ENCODE peak calls at places on chromosomes 16 and 17, in eight cellular contexts. B is H1; N is aorta; T is small intestine; O is CD4-positive, alpha-beta T cell; Z is GM23248; W is heart left ventricle; V is neural progenitor cell. L is an unnamed sample. For H3K9me3, the result is how much of the 10 kb centered on the place peaks cover.

GRCh38 chr16:82643936-82644630 is 17.3 kb downstream of the CDH13 start:
- DNase-seq in T (no peak), W (no peak), B (no peak), O (no peak), V (peak), Z (no peak), N (no peak), L (peak)

GRCh38 chr16:3609895-3610697 is 1.3 kb downstream of the SLX4 start:
- DNase-seq in Z (peak), T (peak), B (no peak), V (no peak), N (no peak), O (no peak), W (no peak), L (no peak)

GRCh38 chr17:2924211-2924610 is 128.0 kb downstream of the RAP1GAP2 start:
- DNase-seq in O (no peak), Z (peak), B (no peak), N (no peak), W (no peak), V (peak), T (no peak), L (peak)

GRCh38 chr17:39868554-39868942 is 546 bp downstream of the ZPBP2 start:
- DNase-seq in W (no peak), Z (no peak), V (no peak), B (no peak), T (no peak), N (no peak), O (no peak), L (no peak)

GRCh38 chr17:8256691-8257090 is 7.6 kb downstream of the PFAS start:
- DNase-seq in N (no peak), W (no peak), V (no peak), O (no peak), B (no peak), Z (no peak), T (no peak), L (no peak)

GRCh38 chr17:78411241-78411855 is 32.9 kb downstream of the PGS1 start:
- DNase-seq in V (no peak), W (no peak), B (no peak), Z (no peak), O (no peak), T (peak), N (no peak), L (no peak)

GRCh38 chr16:2821483-2822157 is 4.6 kb downstream of the PRSS21 start:
- DNase-seq in O (no peak), Z (peak), W (no peak), V (no peak), T (no peak), N (peak), B (no peak), L (peak)

GRCh38 chr16:82152641-82153094 is 17.4 kb downstream of the MPHOSPH6 start:
- DNase-seq in O (no peak), B (no peak), Z (no peak), V (no peak), N (no peak), W (no peak), T (no peak), L (no peak)

GRCh38 chr17:6471531-6472465 is 27.5 kb downstream of the PIMREG start:
- DNase-seq in O (no peak), T (no peak), Z (peak), B (no peak), V (peak), N (no peak), W (no peak), L (peak)

GRCh38 chr16:67431077-67431804 is at the start of gene HSD11B2:
- DNase-seq in B (no peak), W (peak), V (peak), T (peak), O (no peak), N (peak), Z (peak), L (peak)

GRCh38 chr17:55238931-55239297 is 25.8 kb upstream of the HLF start:
- DNase-seq in T (no peak), V (peak), B (no peak), O (no peak), W (no peak), Z (peak), N (no peak), L (no peak)

GRCh38 chr16:85104147-85104546 is 8.1 kb downstream of the CIBAR2 start:
- DNase-seq in W (no peak), T (no peak), N (no peak), Z (no peak), O (no peak), B (no peak), V (peak), L (peak)

GRCh38 chr17:75826561-75827290 is 17.5 kb downstream of the UNC13D start:
- DNase-seq in B (no peak), Z (no peak), T (no peak), N (no peak), V (no peak), O (no peak), W (no peak), L (no peak)

GRCh38 chr16:5030251-5030870 is 3.4 kb downstream of the NAGPA start:
- DNase-seq in W (no peak), T (no peak), V (no peak), Z (no peak), O (no peak), N (peak), B (no peak), L (no peak)

GRCh38 chr17:81484195-81484979 is 28.2 kb downstream of the ACTG1 start:
- DNase-seq in O (peak), T (peak), B (peak), V (peak), Z (peak), W (peak), N (peak), L (peak)

DNA sequence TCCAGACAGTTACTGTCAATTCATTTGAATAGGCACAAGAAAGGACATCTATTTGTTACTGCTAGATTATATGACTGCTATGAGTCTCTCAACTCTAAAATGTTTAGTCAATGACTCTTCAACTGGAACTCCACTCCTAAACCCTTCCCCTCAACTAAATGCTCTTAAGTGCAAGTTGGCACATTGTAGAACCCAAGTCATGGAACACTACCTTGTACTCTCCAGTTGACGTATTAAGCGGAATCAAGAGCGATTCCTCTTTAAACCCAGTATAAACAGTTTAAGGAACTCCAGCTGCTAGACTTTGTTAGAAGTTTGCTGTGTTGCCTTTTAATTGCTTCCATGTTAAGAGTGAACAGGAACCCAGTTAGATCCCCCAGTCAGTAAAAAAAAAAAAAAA is 44.6 kb downstream of the STH start:
- DNase-seq in V (no peak), W (no peak), Z (no peak), N (no peak), B (no peak), T (no peak), O (no peak), L (no peak)
- H3K27ac ChIP-seq in V (peak), W (no peak), Z (no peak), N (no peak), B (no peak), T (no peak), O (no peak), L (no peak)

GRCh38 chr17:61701978-61702377 is 111.0 kb upstream of the NACA2 start:
- DNase-seq in T (no peak), N (no peak), B (no peak), O (no peak), W (no peak), Z (no peak), V (no peak), L (no peak)

GRCh38 chr17:61700252-61700651 is 109.2 kb upstream of the NACA2 start:
- DNase-seq in T (no peak), V (no peak), B (no peak), Z (no peak), O (no peak), N (no peak), W (no peak), L (no peak)

GRCh38 chr17:61699694-61700093 is 108.7 kb upstream of the NACA2 start:
- DNase-seq in Z (no peak), B (no peak), N (no peak), O (no peak), T (no peak), W (no peak), V (no peak), L (no peak)

GRCh38 chr17:61702450-61702849 is 111.4 kb upstream of the NACA2 start:
- DNase-seq in N (no peak), O (no peak), W (no peak), B (no peak), V (no peak), T (no peak), Z (no peak), L (no peak)

GRCh38 chr17:61701334-61701733 is 110.3 kb upstream of the NACA2 start:
- DNase-seq in N (no peak), B (no peak), O (no peak), W (no peak), V (no peak), T (no peak), Z (no peak), L (no peak)
- H3K9me3 ChIP-seq in N (under half), B (under half), O (under half), W (under half), V (under half), T (under half), Z (under half), L (half or more)

GRCh38 chr17:1351275-1351674 is 48.7 kb downstream of the YWHAE start:
- DNase-seq in B (no peak), N (no peak), W (no peak), V (no peak), T (no peak), O (no peak), Z (no peak), L (no peak)

GRCh38 chr17:1351967-1352366 is 48.1 kb downstream of the YWHAE start:
- DNase-seq in Z (no peak), W (no peak), V (no peak), B (no peak), T (no peak), O (no peak), N (no peak), L (no peak)

GRCh38 chr17:1343554-1343953 is 56.5 kb downstream of the YWHAE start:
- DNase-seq in Z (no peak), B (no peak), O (no peak), T (no peak), N (no peak), W (no peak), V (no peak), L (no peak)

GRCh38 chr17:1344521-1344920 is 55.5 kb downstream of the YWHAE start:
- DNase-seq in W (no peak), N (no peak), B (no peak), V (peak), Z (no peak), O (no peak), T (no peak), L (no peak)

DNA sequence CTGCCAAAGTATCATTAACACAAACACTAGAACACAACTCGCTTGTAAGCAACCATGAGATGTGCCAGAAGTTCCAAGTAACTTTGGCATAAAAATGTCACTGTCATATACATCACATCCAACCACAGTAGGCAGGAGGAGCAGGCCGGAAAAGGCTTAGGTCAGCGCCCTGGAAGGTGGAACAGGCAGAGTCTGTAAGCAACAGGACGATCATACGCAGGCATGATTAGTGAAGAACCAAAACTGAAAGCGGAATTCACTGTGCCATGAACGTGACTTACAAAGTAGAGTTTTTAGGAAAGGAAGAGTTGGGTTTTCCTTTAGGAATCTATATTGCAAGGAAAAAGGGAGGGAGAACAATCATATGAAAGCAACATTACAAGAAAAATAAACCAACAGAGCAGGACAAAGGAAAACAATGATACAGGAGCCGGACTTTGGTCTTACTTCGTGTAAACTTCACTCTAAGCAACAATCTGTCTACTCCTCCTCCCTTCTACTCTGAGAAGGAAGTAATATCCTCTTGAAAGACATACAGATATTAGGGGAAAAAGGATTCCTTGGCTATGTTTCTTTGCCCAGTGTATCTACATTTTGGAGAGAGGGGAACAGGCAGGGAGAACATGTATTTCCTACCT is 52.2 kb downstream of the YWHAE start:
- DNase-seq in B (no peak), Z (peak), T (peak), W (no peak), N (no peak), O (peak), V (no peak), L (no peak)
- H3K27ac ChIP-seq in B (no peak), Z (peak), T (peak), W (peak), N (no peak), O (no peak), V (peak), L (no peak)

GRCh38 chr17:49729074-49729473 is 21.3 kb upstream of the SLC35B1 start:
- DNase-seq in B (no peak), N (no peak), T (no peak), W (no peak), O (no peak), Z (peak), V (no peak), L (no peak)
- H3K9me3 ChIP-seq in B (under half), N (under half), T (under half), W (under half), O (under half), Z (under half), V (under half), L (under half)

DNA sequence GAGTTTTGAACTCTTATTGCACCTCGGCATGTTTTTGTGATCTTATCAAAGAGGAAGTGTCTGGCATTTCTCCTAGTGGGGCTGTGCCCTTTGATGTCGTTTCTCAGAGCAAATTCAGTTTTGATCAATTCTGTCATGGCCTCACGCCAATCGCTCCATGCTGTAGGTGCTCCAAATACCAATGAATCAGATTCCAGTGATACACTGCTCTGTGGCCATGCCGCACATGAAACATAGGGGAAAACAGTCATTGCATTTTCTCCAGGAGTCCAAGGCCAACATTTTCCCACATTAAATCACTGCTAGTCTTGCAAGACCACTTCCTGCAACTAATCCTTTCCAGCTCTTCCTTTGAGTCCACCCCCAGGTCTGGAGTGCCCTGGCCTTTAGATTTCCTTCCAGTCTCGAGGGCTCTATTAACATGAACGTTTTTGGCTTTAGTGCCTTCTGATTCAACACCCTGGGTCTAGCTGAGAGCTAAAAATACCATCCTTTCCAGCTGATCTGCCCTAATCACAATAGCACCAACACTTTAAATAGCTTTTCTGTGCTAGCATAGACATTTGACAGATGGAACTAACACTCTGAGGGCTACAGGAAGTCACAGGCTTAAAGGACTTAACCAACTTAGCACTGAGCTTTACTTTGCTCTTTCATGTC is 18.2 kb upstream of the RASL10B start:
- DNase-seq in Z (peak), N (peak), V (no peak), O (no peak), T (peak), B (no peak), W (no peak), L (no peak)
- H3K27ac ChIP-seq in Z (peak), N (peak), V (no peak), O (no peak), T (no peak), B (no peak), W (peak), L (peak)

DNA sequence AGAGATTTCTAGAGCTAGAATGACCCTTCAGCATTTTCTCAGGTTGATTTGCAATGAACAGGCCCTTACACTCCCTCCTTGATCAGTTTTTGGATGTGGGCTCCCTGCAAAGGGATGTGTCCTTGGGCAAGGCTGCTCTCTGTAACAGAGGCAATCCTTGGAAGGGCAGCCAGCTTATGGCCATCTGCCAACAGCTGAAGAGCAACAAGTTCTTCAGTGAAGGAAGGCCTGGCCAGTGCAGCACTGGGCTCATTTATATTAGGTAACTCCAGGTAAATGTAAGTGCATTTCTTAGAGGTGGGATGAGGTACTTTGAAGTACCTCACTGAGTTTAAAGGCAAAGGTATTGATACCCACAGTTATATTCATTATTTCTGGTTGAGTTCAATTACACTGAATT is 114.3 kb upstream of the KCNJ16 start:
- DNase-seq in B (no peak), N (peak), Z (no peak), O (no peak), T (no peak), W (no peak), V (no peak), L (no peak)
- H3K9me3 ChIP-seq in B (under half), N (under half), Z (under half), O (under half), T (under half), W (under half), V (under half), L (under half)

DNA sequence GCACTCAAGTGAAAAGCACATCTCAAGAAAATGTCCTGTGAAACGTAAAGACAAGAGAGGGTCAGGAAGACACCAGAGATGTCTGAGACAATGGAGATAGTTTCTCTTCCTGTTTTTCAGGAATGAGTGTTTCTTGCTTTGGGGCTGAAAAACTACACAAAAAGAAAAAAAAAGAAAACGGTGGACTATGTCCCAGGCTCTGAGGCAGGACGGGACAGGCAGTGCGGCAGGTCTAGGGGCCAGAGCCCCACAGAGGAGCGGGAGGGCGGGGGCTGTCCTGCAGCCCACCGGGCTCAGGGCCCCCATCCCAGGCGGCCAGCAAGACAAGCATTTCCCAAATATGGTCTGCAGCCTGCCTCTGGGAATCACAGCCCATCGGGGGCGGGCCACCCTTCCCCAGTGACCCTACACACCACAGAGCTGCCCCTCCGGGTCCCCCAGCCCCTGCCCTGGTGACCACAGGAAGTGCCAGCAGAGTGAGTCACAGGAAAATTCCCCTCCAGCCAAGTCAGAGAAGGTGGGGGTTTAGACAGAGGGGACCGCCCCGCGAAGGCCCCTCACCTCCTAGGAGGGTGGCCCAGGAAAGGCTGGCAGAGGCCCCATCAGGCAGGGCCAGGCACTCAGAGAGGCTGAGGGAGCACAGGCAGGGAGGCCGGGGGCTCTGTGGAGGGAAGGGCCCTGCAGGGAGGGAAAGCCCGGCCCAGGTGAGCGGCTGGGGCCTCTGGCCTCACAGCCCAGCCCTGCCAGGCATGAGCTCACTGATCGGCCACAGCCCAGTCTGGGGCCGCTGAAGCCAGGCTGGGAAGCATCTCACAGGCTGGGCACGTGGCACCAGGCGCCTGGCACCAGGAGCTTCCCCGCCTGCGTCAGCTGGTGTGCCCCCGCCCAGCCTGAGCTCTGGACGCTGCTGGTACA is 6.3 kb downstream of the BCAR1 start:
- DNase-seq in V (peak), O (no peak), W (peak), T (peak), Z (peak), B (peak), N (peak), L (peak)
- H3K27ac ChIP-seq in V (peak), O (no peak), W (peak), T (peak), Z (peak), B (peak), N (peak), L (peak)

GRCh38 chr16:64311241-64311640 is 810.6 kb downstream of the CDH11 start:
- DNase-seq in N (no peak), Z (peak), B (no peak), O (no peak), V (no peak), W (no peak), T (no peak), L (no peak)
- H3K9me3 ChIP-seq in N (under half), Z (under half), B (under half), O (under half), V (under half), W (under half), T (under half), L (under half)

L was measured in endodermal cell.